ENCODE peak calls at places on chromosomes 1 and 21, in four cellular contexts. Z, A, O and M are unnamed samples.

GRCh38 chr1:85582687-85583354 is 2.3 kb downstream of the CCN1 start:
- DNase-seq in Z (peak; percentile 66), A (no peak), O (no peak), M (peak; percentile 56)

GRCh38 chr1:6418668-6419396 is 887 bp downstream of the HES2 start:
- DNase-seq in Z (no peak), A (no peak), O (no peak), M (no peak)

GRCh38 chr1:151106891-151107290 is 36.3 kb downstream of the GABPB2 start:
- DNase-seq in Z (peak; percentile 68), A (no peak), O (no peak), M (peak; percentile 73)

GRCh38 chr1:216705686-216706085 is 17.5 kb downstream of the ESRRG start:
- DNase-seq in Z (no peak), A (no peak), O (no peak), M (no peak)

GRCh38 chr1:79629414-79629813 is 622.9 kb upstream of the ADGRL4 start:
- DNase-seq in Z (no peak), A (no peak), O (no peak), M (no peak)

GRCh38 chr1:53070621-53071020 is 8.6 kb downstream of the PODN start:
- DNase-seq in Z (no peak), A (no peak), O (no peak), M (no peak)

GRCh38 chr1:119080586-119080985 is 59.9 kb downstream of the WARS2 start:
- DNase-seq in Z (peak; percentile 95), A (no peak), O (no peak), M (no peak)

GRCh38 chr1:46160212-46160611 is 14.7 kb upstream of the TSPAN1 start:
- DNase-seq in Z (no peak), A (no peak), O (no peak), M (no peak)

GRCh38 chr1:107480548-107480947 is 339.7 kb downstream of the NTNG1 start:
- DNase-seq in Z (no peak), A (no peak), O (no peak), M (no peak)

GRCh38 chr1:200253774-200254495 is 155.9 kb downstream of the ZNF281 start:
- DNase-seq in Z (peak; percentile 27), A (no peak), O (peak; percentile 62), M (no peak)

GRCh38 chr1:80776286-80776685 is 1024.4 kb upstream of the ADGRL2 start:
- DNase-seq in Z (no peak), A (no peak), O (no peak), M (no peak)

GRCh38 chr1:161958425-161958824 is 65.2 kb downstream of the OLFML2B start:
- DNase-seq in Z (peak; percentile 51), A (no peak), O (no peak), M (no peak)

GRCh38 chr1:23101101-23101827 is 67.4 kb downstream of the LUZP1 start:
- DNase-seq in Z (peak; percentile 65), A (no peak), O (no peak), M (no peak)

GRCh38 chr1:182446033-182446669 is 3.8 kb upstream of the RGSL1 start:
- DNase-seq in Z (peak; percentile 40), A (peak; percentile 77), O (peak; percentile 26), M (peak; percentile 38)

GRCh38 chr1:32242341-32242851 is 4.6 kb upstream of the FAM167B start:
- DNase-seq in Z (no peak), A (peak; percentile 46), O (no peak), M (peak; percentile 22)

GRCh38 chr1:983736-984475 is 2.0 kb upstream of the PERM1 start:
- DNase-seq in Z (no peak), A (peak; percentile 69), O (no peak), M (no peak)
- TF ChIP-seq FOS in Z (no peak), A (no peak), O (no peak), M (no peak)

GRCh38 chr1:211828584-211829342 is 1.8 kb downstream of the LPGAT1 start:
- DNase-seq in Z (peak; percentile 18), A (no peak), O (no peak), M (no peak)

GRCh38 chr1:211829343-211830054 is 1.1 kb downstream of the LPGAT1 start:
- DNase-seq in Z (no peak), A (peak; percentile 69), O (no peak), M (no peak)

GRCh38 chr1:211822677-211823426 is 7.7 kb downstream of the LPGAT1 start:
- DNase-seq in Z (no peak), A (no peak), O (no peak), M (no peak)

GRCh38 chr1:211830055-211830329 is 571 bp downstream of the LPGAT1 start:
- DNase-seq in Z (no peak), A (no peak), O (no peak), M (no peak)

GRCh38 chr1:211825990-211826389 is 4.6 kb downstream of the LPGAT1 start:
- DNase-seq in Z (peak; percentile 77), A (no peak), O (no peak), M (no peak)
- TF ChIP-seq FOS in Z (no peak), A (no peak), O (no peak), M (no peak)

GRCh38 chr1:63475761-63476160 is 47.3 kb downstream of the ITGB3BP start:
- DNase-seq in Z (peak; percentile 10), A (no peak), O (no peak), M (no peak)
- TF ChIP-seq FOS in Z (no peak), A (no peak), O (no peak), M (no peak)

DNA sequence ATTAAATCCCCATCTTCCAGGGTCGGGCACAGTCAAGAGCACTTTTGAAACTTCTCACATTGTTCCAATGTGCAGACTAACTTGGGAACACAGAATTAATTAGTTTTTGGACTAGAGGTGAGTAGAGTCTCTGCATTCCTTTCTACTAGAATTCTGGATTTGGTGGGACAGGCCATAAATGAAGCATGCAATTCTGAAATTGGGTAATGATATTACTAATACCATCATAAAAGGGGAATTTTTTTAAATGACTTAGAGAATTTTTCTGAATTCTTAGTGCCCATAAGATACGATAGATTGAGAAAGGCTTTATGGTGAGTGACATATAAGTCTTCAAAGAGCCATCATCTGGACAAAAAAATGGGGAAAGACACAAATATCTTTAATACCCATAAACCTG is 41.8 kb downstream of the ADAMTS5 start:
- DNase-seq in Z (no peak), A (no peak), O (no peak), M (no peak)
- TF ChIP-seq FOS in Z (no peak), A (no peak), O (no peak), M (no peak)

DNA sequence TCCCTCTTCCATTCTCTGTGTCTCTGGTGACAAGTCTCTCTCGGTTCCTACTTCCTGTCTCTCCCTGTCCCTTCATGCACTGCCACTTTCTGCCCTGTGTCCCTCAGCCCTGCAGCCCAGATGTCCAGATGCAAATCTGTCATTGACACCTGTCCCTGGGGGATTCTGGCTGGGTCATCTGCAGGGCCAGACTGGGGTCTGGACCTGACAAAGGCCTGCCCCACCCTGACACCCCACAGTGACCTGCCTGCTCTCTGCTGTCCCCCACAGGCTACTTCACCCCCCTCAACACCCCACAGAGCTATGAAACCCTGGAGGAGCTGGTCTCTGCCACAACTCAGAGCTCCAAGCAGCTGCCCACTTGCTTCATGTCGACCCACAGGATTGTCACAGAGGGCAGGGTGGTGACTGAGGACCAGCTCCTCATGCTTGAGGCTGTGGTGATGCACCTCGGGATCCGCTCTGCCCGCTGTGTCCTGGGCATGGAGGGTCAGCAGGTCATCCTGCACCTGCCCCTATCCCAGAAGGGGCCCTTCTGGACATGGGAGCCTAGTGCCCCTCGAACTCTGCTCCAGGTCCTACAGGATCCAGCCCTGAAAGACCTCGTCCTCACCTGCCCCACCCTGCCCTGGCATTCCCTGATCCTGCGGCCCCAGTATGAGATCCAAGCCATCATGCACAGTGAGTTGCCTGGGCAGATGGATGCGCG is 7.2 kb downstream of the THEMIS2 start:
- DNase-seq in Z (no peak), A (no peak), O (no peak), M (no peak)
- TF ChIP-seq FOS in Z (no peak), A (no peak), O (no peak), M (no peak)

GRCh38 chr1:202282017-202282335 is 59.8 kb downstream of the UBE2T start:
- DNase-seq in Z (no peak), A (no peak), O (no peak), M (no peak)

GRCh38 chr1:202283991-202284390 is 57.7 kb downstream of the UBE2T start:
- DNase-seq in Z (peak; percentile 74), A (no peak), O (no peak), M (peak; percentile 44)

GRCh38 chr1:202282596-202283283 is 59.0 kb downstream of the UBE2T start:
- DNase-seq in Z (no peak), A (no peak), O (no peak), M (no peak)

GRCh38 chr1:202281316-202282016 is 60.3 kb downstream of the UBE2T start:
- DNase-seq in Z (peak; percentile 81), A (no peak), O (no peak), M (peak; percentile 63)

DNA sequence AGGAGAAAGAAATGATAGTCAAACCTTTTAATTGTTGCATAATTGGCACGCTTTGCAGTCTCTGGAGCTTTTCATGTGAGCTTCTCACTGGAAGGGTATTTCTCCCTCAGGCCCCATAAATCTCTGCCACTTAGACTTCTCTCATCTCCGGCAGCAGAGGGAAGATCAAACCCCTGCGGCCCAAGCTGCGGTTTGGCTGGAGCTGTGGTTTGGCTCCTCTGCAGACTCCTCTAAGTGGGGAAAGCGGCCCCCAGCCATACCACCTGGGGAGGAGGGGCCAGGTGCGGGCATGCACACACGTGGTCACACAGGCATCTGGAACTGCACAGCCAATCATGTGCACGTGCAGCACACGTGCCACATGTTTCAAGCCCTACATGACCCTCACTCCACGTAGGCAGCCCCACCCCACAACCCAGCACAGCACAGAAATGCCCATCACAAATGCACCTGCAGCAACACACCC is 58.3 kb downstream of the UBE2T start:
- DNase-seq in Z (peak; percentile 75), A (no peak), O (no peak), M (no peak)
- TF ChIP-seq FOS in Z (no peak), A (no peak), O (no peak), M (no peak)

GRCh38 chr1:78227705-78228260 is 182.0 kb downstream of the GIPC2 start:
- DNase-seq in Z (peak; percentile 21), A (no peak), O (no peak), M (no peak)

GRCh38 chr1:78231894-78232293 is 186.1 kb downstream of the GIPC2 start:
- DNase-seq in Z (no peak), A (no peak), O (no peak), M (no peak)

GRCh38 chr1:78231477-78231876 is 185.7 kb downstream of the GIPC2 start:
- DNase-seq in Z (no peak), A (no peak), O (no peak), M (no peak)

GRCh38 chr1:78226784-78227183 is 181.0 kb downstream of the GIPC2 start:
- DNase-seq in Z (no peak), A (no peak), O (no peak), M (no peak)

GRCh38 chr1:78229344-78229743 is 183.6 kb downstream of the GIPC2 start:
- DNase-seq in Z (peak; percentile 92), A (no peak), O (no peak), M (no peak)
- TF ChIP-seq FOS in Z (peak; percentile 46), A (no peak), O (no peak), M (no peak)

DNA sequence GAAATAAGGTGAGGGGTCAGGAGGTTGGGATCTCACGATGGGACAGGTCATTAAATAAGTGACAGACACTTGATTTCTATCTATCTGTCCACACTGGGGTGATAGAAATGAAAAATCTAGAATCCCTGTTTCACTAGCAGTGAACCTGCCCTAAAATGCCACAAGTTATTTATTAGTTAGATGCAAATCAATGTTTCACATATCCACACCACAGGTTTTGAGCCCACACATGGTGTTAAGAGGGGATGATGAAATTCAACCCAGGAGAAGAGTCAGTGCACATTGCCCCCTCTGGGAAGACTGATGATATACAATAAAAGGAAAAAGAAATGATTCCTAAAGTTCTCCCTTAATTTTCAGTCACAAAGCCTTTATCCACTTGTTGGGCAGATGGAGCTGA is 10.1 kb upstream of the NTPCR start:
- DNase-seq in Z (no peak), A (no peak), O (no peak), M (no peak)
- TF ChIP-seq FOS in Z (no peak), A (no peak), O (no peak), M (no peak)